ENCODE peak calls at places on chromosomes 7 and 10, in six cellular contexts. P is Peyer's patch, H is astrocyte of the cerebellum, C is A549, L is ovary, Y is cardiac muscle cell. V is an unnamed sample.

GRCh38 chr10:116926426-116926825 is 77.1 kb downstream of the ENO4 start:
- DNase-seq in P (no peak), H (no peak), C (no peak), L (no peak), Y (no peak), V (no peak)

GRCh38 chr10:88923525-88923924 is 29.0 kb downstream of the ACTA2 start:
- DNase-seq in P (no peak), H (no peak), C (no peak), L (no peak), Y (no peak), V (peak)

GRCh38 chr7:8442295-8442813 is 8.9 kb downstream of the NXPH1 start:
- DNase-seq in P (no peak), H (no peak), C (no peak), L (no peak), Y (no peak), V (no peak)

GRCh38 chr7:131211500-131211899 is 116.2 kb upstream of the MKLN1 start:
- DNase-seq in P (no peak), H (no peak), C (no peak), L (no peak), Y (no peak), V (no peak)

GRCh38 chr7:159197066-159197975 is 52.7 kb upstream of the VIPR2 start:
- DNase-seq in P (peak), H (no peak), C (no peak), L (no peak), Y (no peak), V (peak)

GRCh38 chr10:112471878-112472487 is 25.0 kb downstream of the VTI1A start:
- DNase-seq in P (no peak), H (peak), C (peak), L (no peak), Y (peak), V (peak)

GRCh38 chr10:1256139-1256720 is 200.0 kb downstream of the WDR37 start:
- DNase-seq in P (no peak), H (no peak), C (no peak), L (no peak), Y (no peak), V (no peak)

GRCh38 chr10:105770813-105771212 is 1129.7 kb downstream of the SORCS3 start:
- DNase-seq in P (no peak), H (no peak), C (no peak), L (no peak), Y (no peak), V (no peak)

GRCh38 chr10:14545827-14546226 is 215.1 kb upstream of the FRMD4A start:
- DNase-seq in P (no peak), H (peak), C (no peak), L (no peak), Y (peak), V (peak)

GRCh38 chr10:93921338-93921737 is 27.6 kb downstream of the SLC35G1 start:
- DNase-seq in P (peak), H (no peak), C (no peak), L (no peak), Y (no peak), V (no peak)

GRCh38 chr7:133815677-133816210 is 311.4 kb upstream of the LRGUK start:
- DNase-seq in P (no peak), H (no peak), C (no peak), L (no peak), Y (peak), V (peak)

GRCh38 chr7:55233001-55233400 is 132.1 kb upstream of the LANCL2 start:
- DNase-seq in P (no peak), H (no peak), C (no peak), L (no peak), Y (no peak), V (no peak)

GRCh38 chr7:45710271-45711160 is 136.3 kb downstream of the ADCY1 start:
- DNase-seq in P (no peak), H (no peak), C (no peak), L (peak), Y (no peak), V (no peak)

GRCh38 chr7:66202380-66202779 is 2.8 kb upstream of the TPST1 start:
- DNase-seq in P (no peak), H (no peak), C (no peak), L (no peak), Y (no peak), V (no peak)

GRCh38 chr10:31261502-31262311 is 57.3 kb upstream of the ZEB1 start:
- DNase-seq in P (no peak), H (peak), C (no peak), L (no peak), Y (peak), V (peak)

GRCh38 chr10:58662314-58662713 is 149.6 kb downstream of the BICC1 start:
- DNase-seq in P (no peak), H (peak), C (peak), L (no peak), Y (peak), V (peak)

GRCh38 chr7:31466036-31466435 is 47.9 kb upstream of the ITPRID1 start:
- DNase-seq in P (no peak), H (no peak), C (no peak), L (no peak), Y (no peak), V (no peak)

GRCh38 chr7:1639578-1640175 is 30.4 kb upstream of the ELFN1 start:
- DNase-seq in P (no peak), H (no peak), C (no peak), L (no peak), Y (no peak), V (no peak)

GRCh38 chr10:3222068-3222467 is 49.5 kb upstream of the PITRM1 start:
- DNase-seq in P (no peak), H (no peak), C (no peak), L (no peak), Y (peak), V (peak)

GRCh38 chr7:99923200-99923599 is 3.9 kb upstream of the TRIM4 start:
- DNase-seq in P (no peak), H (no peak), C (no peak), L (no peak), Y (no peak), V (no peak)

GRCh38 chr10:71963351-71963755 is 842 bp upstream of the CHST3 start:
- DNase-seq in P (no peak), H (no peak), C (no peak), L (peak), Y (peak), V (no peak)

GRCh38 chr10:47368431-47369180 is 15.5 kb downstream of the ZNF488 start:
- DNase-seq in P (no peak), H (no peak), C (no peak), L (no peak), Y (no peak), V (no peak)

GRCh38 chr10:51709324-51709972 is 10.1 kb upstream of the CSTF2T start:
- DNase-seq in P (no peak), H (no peak), C (no peak), L (no peak), Y (no peak), V (no peak)

GRCh38 chr10:121553861-121554264 is 44.4 kb downstream of the FGFR2 start:
- DNase-seq in P (no peak), H (no peak), C (no peak), L (no peak), Y (no peak), V (no peak)

GRCh38 chr7:25031007-25031406 is 51.0 kb upstream of the OSBPL3 start:
- DNase-seq in P (peak), H (no peak), C (no peak), L (no peak), Y (no peak), V (no peak)

GRCh38 chr10:76649723-76650127 is 987.9 kb downstream of the KCNMA1 start:
- DNase-seq in P (no peak), H (peak), C (no peak), L (no peak), Y (peak), V (peak)

GRCh38 chr7:140326116-140326928 is 72.0 kb downstream of the SLC37A3 start:
- DNase-seq in P (peak), H (peak), C (peak), L (peak), Y (peak), V (peak)

GRCh38 chr10:125096371-125096770 is 64.0 kb downstream of the CTBP2 start:
- DNase-seq in P (no peak), H (no peak), C (no peak), L (no peak), Y (no peak), V (no peak)

GRCh38 chr7:124777268-124777667 is 11.7 kb upstream of the GPR37 start:
- DNase-seq in P (no peak), H (no peak), C (no peak), L (no peak), Y (no peak), V (peak)

GRCh38 chr10:58518775-58519174 is 6.1 kb downstream of the BICC1 start:
- DNase-seq in P (no peak), H (no peak), C (no peak), L (no peak), Y (no peak), V (no peak)

GRCh38 chr10:129509155-129509554 is 42.1 kb downstream of the MGMT start:
- DNase-seq in P (no peak), H (no peak), C (no peak), L (no peak), Y (no peak), V (no peak)

GRCh38 chr7:68203246-68203645 is 1206.6 kb downstream of the TYW1 start:
- DNase-seq in P (no peak), H (no peak), C (no peak), L (no peak), Y (no peak), V (no peak)

GRCh38 chr7:6218324-6218723 is 54.1 kb downstream of the CYTH3 start:
- DNase-seq in P (no peak), H (no peak), C (no peak), L (no peak), Y (no peak), V (no peak)

GRCh38 chr7:26653430-26653911 is 210.9 kb downstream of the SKAP2 start:
- DNase-seq in P (no peak), H (no peak), C (no peak), L (no peak), Y (peak), V (peak)

GRCh38 chr7:26650081-26650480 is 214.3 kb downstream of the SKAP2 start:
- DNase-seq in P (no peak), H (no peak), C (no peak), L (no peak), Y (no peak), V (no peak)

GRCh38 chr7:26648429-26649015 is 215.9 kb downstream of the SKAP2 start:
- DNase-seq in P (no peak), H (no peak), C (no peak), L (no peak), Y (peak), V (peak)

GRCh38 chr7:26646666-26647065 is 217.7 kb downstream of the SKAP2 start:
- DNase-seq in P (no peak), H (no peak), C (no peak), L (no peak), Y (peak), V (no peak)

GRCh38 chr7:26649388-26649787 is 215.0 kb downstream of the SKAP2 start:
- DNase-seq in P (no peak), H (no peak), C (no peak), L (no peak), Y (no peak), V (no peak)
- H3K4me3 ChIP-seq in P (no peak), H (no peak), C (no peak), L (no peak), Y (no peak), V (no peak)

DNA sequence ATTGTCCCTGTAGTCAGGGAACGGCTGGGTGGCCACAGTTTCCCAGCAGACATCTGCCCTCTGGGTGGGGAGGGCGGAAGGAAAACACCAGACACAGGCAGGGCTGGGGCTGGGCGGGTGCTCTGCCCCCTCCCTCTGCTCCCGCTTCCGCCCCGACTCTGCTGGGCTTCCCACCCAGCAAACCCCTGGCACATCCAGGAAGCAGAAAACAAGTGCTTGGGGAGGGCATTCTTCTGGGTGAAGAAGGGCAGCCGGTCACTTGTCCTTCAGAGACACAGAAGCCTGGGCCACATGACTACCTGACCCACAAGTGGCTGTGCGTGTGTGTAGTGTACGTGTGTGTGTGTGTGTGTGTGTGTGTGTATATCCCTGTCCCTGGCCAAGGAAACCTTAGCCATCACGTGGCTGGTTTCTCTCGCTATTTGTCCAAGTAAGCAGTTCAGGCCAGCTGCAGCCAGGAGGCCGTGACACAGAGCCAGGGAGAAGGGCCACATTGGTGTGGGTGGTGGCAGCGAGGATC is 77.9 kb downstream of the ZMIZ1 start:
- DNase-seq in P (peak), H (no peak), C (no peak), L (peak), Y (no peak), V (no peak)
- TF ChIP-seq CTCF in P (no peak), H (no peak), C (no peak), L (no peak), Y (no peak), V (peak)

DNA sequence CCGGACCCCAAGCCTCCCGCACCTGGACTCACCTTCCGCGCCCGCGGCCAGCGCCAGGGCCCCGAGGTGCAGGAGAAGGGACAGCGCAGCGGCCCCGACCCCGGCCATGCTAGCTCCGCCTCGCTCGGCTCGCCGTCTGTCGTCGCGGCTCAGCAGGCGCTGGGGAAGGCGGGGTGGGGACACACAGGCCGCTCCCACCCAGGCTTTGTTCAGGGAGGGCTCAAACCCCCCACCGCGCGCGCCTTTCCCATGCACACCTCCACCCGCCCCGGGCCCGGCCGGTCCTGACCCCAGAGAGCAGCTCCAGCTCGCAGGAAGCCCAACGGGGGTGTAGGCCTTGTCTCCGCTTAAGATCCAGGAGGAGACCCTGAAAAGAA is at the start of gene KCP:
- DNase-seq in P (no peak), H (no peak), C (no peak), L (no peak), Y (no peak), V (no peak)
- H3K4me3 ChIP-seq in P (peak), H (peak), C (no peak), L (no peak), Y (no peak), V (peak)

GRCh38 chr7:82740246-82740848 is 296.8 kb upstream of the CACNA2D1 start:
- DNase-seq in P (no peak), H (peak), C (peak), L (no peak), Y (peak), V (peak)
- TF ChIP-seq CTCF in P (peak), H (peak), C (peak), L (no peak), Y (peak), V (peak)

V was measured in choroid plexus epithelial cell.